ENCODE peak calls at places on chromosomes 2 and 18, in five cellular contexts. C, A, F, S and U are unnamed samples.

GRCh38 chr18:35289293-35290069 is 548 bp downstream of the ZSCAN30 start:
- DNase-seq in C (peak), A (peak), F (peak), S (no peak), U (peak)

GRCh38 chr2:188089896-188090295 is 201.8 kb upstream of the GULP1 start:
- DNase-seq in C (no peak), A (no peak), F (peak), S (no peak), U (no peak)

GRCh38 chr2:64482765-64483504 is 29.0 kb downstream of the LGALSL start:
- DNase-seq in C (no peak), A (no peak), F (no peak), S (no peak), U (peak)

GRCh38 chr2:100887713-100888112 is 67.8 kb downstream of the NPAS2 start:
- DNase-seq in C (no peak), A (no peak), F (no peak), S (no peak), U (peak)

GRCh38 chr2:69171070-69171811 is 158.3 kb downstream of the ANTXR1 start:
- DNase-seq in C (no peak), A (no peak), F (no peak), S (no peak), U (no peak)

GRCh38 chr2:164943289-164943688 is 12.0 kb downstream of the SLC38A11 start:
- DNase-seq in C (no peak), A (no peak), F (no peak), S (no peak), U (no peak)

GRCh38 chr2:73931531-73932500 is 5.1 kb downstream of the DGUOK start:
- DNase-seq in C (no peak), A (no peak), F (peak), S (no peak), U (peak)

GRCh38 chr2:165369131-165369935 is 100.2 kb upstream of the CSRNP3 start:
- DNase-seq in C (no peak), A (peak), F (no peak), S (peak), U (no peak)

GRCh38 chr2:166373951-166374350 is 1.8 kb downstream of the SCN9A start:
- DNase-seq in C (no peak), A (no peak), F (peak), S (no peak), U (peak)

GRCh38 chr2:47007826-47008225 is 92.2 kb upstream of the MCFD2 start:
- DNase-seq in C (no peak), A (no peak), F (no peak), S (no peak), U (no peak)

GRCh38 chr18:47150824-47151366 is 595 bp upstream of the HDHD2 start:
- DNase-seq in C (no peak), A (no peak), F (no peak), S (no peak), U (no peak)

DNA sequence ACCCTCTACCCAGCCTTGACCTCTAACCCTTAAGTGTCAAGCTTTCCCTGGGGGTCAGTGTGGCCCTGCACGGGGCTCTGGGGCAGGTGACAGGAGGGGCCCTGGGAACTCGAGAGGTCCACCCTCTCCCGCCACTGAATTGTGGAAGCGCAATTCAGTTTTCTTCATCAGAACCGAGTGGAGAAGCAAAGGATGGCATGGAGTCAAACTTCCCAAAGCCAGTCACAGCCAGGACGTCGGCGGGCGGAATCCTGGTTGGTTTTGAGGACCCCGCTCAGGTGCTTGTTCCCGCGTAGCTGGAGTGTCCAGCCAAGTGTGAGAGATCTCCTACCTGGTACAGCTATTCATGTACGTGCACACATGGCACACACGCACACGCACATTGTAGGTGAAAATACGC is 62.0 kb downstream of the MBP start:
- DNase-seq in C (no peak), A (no peak), F (no peak), S (no peak), U (no peak)
- H3K18ac ChIP-seq in C (no peak), A (no peak), F (peak), S (peak), U (no peak)

DNA sequence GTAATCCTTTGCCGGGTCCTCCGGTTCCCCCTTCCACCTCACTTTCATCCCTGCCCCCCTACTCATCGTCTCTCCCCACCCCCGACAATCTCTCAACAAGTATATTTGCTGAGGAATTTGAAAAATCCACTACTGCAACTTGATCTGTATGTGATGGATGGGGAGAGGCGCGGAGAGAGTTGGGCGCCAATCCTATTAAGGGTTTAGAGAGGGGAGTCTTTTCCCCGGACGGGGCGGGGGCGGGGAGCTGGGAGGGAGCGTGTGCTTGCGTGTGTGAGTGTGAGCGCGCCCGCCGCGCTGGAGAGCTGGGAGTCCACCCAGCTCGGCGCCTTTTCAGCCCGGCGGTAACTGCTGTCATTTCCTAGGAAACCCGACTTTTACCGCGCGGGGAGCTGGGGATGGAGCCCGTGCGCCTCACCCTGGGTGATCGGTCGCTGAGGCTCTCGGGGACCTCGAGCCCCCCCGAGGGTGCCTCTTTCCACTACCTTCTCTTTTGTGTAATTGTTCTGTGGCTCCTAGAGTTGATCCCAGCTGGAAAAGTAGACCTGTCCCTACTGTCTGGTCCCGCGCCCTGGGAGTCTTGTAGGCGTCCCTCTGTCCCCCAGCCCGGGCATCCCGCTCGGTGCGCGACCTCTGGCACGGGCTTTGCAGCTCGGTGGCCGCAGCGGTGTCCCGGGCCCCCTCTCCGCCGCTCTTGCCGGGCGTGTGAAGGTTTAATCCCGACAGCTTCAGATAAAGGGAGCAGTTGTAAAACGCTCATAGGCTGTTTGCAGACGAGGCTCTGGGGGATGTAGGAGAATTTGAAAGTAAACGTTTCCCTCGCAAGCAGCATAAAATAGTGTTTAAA is 1.5 kb downstream of the GLI2 start:
- DNase-seq in C (peak), A (peak), F (peak), S (peak), U (peak)
- H4K91ac ChIP-seq in C (peak), A (no peak), F (peak), S (no peak), U (peak)

GRCh38 chr2:223725494-223725893 is 111.9 kb downstream of the AP1S3 start:
- DNase-seq in C (peak), A (peak), F (peak), S (peak), U (peak)
- H2BK120ac ChIP-seq in C (no peak), A (no peak), F (peak), S (no peak), U (peak)

GRCh38 chr18:25351280-25351772 is 640 bp downstream of the ZNF521 start:
- DNase-seq in C (no peak), A (no peak), F (peak), S (peak), U (peak)
- H3K18ac ChIP-seq in C (no peak), A (no peak), F (peak), S (peak), U (peak)

GRCh38 chr18:3383381-3383915 is 66.5 kb upstream of the TGIF1 start:
- DNase-seq in C (no peak), A (no peak), F (no peak), S (peak), U (peak)
- H4K91ac ChIP-seq in C (no peak), A (no peak), F (no peak), S (no peak), U (no peak)